ENCODE peak calls at places on chromosome 4, in five cellular contexts. L is GM13976, C is AG09309, V is GM13977, A is BJ. J is an unnamed sample.

GRCh38 chr4:13815231-13815630 is 187.7 kb upstream of the BOD1L1 start:
- DNase-seq in L (no peak), C (no peak), V (no peak), A (no peak), J (no peak)

GRCh38 chr4:58560736-58561135 is 1450.6 kb upstream of the IGFBP7 start:
- DNase-seq in L (no peak), C (no peak), V (no peak), A (no peak), J (no peak)

GRCh38 chr4:87092389-87093141 is 127.9 kb downstream of the KLHL8 start:
- DNase-seq in L (no peak), C (peak), V (no peak), A (no peak), J (peak)

GRCh38 chr4:26150948-26151347 is 169.9 kb upstream of the RBPJ start:
- DNase-seq in L (no peak), C (no peak), V (no peak), A (no peak), J (peak)

GRCh38 chr4:127203561-127204260 is 429.0 kb upstream of the INTU start:
- DNase-seq in L (no peak), C (peak), V (no peak), A (peak), J (peak)

GRCh38 chr4:153573881-153574807 is 108.0 kb downstream of the TMEM131L start:
- DNase-seq in L (peak), C (peak), V (peak), A (peak), J (peak)

GRCh38 chr4:110344165-110344564 is 131.8 kb upstream of the ENPEP start:
- DNase-seq in L (peak), C (no peak), V (peak), A (no peak), J (no peak)

GRCh38 chr4:7539659-7540058 is 104.9 kb upstream of the PSAPL1 start:
- DNase-seq in L (no peak), C (no peak), V (no peak), A (no peak), J (no peak)

GRCh38 chr4:48033825-48034413 is 17.3 kb downstream of the NIPAL1 start:
- DNase-seq in L (no peak), C (no peak), V (no peak), A (no peak), J (peak)

GRCh38 chr4:139835006-139835405 is 169.4 kb downstream of the MGST2 start:
- DNase-seq in L (no peak), C (no peak), V (no peak), A (no peak), J (no peak)

GRCh38 chr4:85700362-85700761 is 225.4 kb downstream of the ARHGAP24 start:
- DNase-seq in L (no peak), C (no peak), V (no peak), A (no peak), J (no peak)

GRCh38 chr4:1474126-1475090 is 68.2 kb upstream of the NKX1-1 start:
- DNase-seq in L (no peak), C (no peak), V (no peak), A (no peak), J (no peak)

GRCh38 chr4:41258783-41259182 is 2.1 kb downstream of the UCHL1 start:
- DNase-seq in L (no peak), C (peak), V (no peak), A (peak), J (peak)

GRCh38 chr4:11748169-11748872 is 319.6 kb upstream of the HS3ST1 start:
- DNase-seq in L (no peak), C (no peak), V (no peak), A (peak), J (peak)

GRCh38 chr4:37748546-37748945 is 62.4 kb upstream of the RELL1 start:
- DNase-seq in L (no peak), C (no peak), V (no peak), A (no peak), J (no peak)

GRCh38 chr4:59630235-59630634 is 1569.9 kb upstream of the ADGRL3 start:
- DNase-seq in L (no peak), C (no peak), V (no peak), A (no peak), J (no peak)

GRCh38 chr4:169098054-169098896 is 88.2 kb upstream of the CBR4 start:
- DNase-seq in L (peak), C (no peak), V (peak), A (no peak), J (peak)

GRCh38 chr4:83282049-83282535 is 2.5 kb downstream of the COQ2 start:
- DNase-seq in L (peak), C (no peak), V (peak), A (no peak), J (peak)

GRCh38 chr4:124785645-124786044 is 73.1 kb upstream of the ANKRD50 start:
- DNase-seq in L (no peak), C (no peak), V (no peak), A (no peak), J (no peak)
- TF ChIP-seq CTCF in L (no peak), C (no peak), V (no peak), A (no peak), J (peak)

GRCh38 chr4:73988096-73988495 is at the start of gene PPBP:
- DNase-seq in L (no peak), C (no peak), V (no peak), A (no peak), J (no peak)
- TF ChIP-seq CTCF in L (no peak), C (no peak), V (no peak), A (no peak), J (no peak)

DNA sequence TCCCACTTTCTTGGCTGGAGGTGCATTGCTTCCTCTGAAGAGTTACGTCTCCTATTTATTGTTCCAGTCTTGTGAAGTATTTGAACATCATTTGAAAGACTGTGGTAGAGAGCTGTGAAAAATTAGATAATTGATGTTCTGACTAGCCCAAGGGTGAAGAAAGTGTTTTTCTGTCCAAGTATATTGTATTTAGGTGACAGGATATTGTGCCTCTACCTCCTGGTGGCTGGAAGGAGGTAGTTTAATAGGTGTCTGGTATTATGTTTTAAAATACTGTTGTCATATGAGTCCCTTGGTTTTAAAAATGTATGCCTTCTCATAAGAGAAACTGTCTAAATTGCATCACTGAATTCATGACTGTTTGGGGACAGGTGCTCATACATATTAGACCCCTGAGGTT is 226.0 kb downstream of the SPRY1 start:
- DNase-seq in L (no peak), C (no peak), V (no peak), A (no peak), J (no peak)
- TF ChIP-seq CTCF in L (no peak), C (no peak), V (no peak), A (no peak), J (peak)

DNA sequence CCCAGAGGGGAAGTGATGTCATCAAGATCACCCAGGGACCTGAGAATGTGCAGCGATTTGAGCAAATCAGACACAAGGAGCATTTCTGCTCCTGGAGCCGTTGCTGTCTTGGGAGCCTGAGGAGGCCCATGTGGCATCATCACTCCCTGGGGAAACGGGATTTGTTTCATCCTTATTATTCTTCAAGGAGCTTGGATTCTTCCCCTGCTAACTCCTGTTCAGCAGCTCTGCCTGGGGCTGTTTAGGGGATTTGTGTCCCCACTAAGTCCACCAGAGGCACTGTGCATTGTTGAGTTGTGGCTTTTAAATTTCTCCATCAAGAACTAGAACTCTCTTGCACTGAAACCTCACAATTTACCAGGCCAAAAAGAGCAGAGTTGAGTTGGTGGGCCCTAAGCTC is 104.2 kb upstream of the MSX1 start:
- DNase-seq in L (no peak), C (no peak), V (no peak), A (no peak), J (no peak)
- TF ChIP-seq CTCF in L (no peak), C (no peak), V (no peak), A (no peak), J (peak)

DNA sequence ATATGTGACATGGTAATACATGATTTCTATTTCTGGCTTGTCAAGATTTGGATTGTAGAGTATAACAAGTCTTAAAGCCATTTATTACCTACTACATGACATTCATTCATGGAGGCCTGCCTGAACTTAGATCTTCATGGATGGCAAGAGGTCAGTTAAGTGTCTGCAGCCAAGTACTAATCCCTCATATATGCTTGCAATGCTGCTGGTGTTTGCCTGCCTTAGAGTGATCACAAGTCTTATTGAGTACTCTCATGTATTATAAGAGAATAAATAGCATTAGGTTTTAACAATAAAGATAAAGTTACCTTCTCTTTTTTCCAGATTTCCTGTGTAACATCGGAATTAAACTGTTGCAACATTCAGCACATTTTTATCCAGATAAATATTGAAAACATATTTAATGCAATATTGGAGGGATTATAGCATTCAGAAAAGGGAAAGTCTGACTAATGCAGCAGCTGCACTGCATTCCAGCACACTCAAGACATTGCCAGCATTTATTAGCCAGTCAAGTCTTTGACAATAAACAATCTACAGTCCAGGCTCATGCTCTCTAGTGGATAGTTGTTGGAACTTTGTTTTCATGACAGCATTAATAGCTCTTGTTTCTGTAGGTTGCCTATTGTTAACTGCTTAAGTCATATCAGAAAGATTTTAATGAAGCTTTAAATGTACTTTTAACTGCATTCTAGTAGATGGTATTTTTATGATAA is 737.1 kb downstream of the FAT4 start:
- DNase-seq in L (no peak), C (peak), V (no peak), A (peak), J (peak)
- TF ChIP-seq CTCF in L (no peak), C (no peak), V (no peak), A (peak), J (peak)

DNA sequence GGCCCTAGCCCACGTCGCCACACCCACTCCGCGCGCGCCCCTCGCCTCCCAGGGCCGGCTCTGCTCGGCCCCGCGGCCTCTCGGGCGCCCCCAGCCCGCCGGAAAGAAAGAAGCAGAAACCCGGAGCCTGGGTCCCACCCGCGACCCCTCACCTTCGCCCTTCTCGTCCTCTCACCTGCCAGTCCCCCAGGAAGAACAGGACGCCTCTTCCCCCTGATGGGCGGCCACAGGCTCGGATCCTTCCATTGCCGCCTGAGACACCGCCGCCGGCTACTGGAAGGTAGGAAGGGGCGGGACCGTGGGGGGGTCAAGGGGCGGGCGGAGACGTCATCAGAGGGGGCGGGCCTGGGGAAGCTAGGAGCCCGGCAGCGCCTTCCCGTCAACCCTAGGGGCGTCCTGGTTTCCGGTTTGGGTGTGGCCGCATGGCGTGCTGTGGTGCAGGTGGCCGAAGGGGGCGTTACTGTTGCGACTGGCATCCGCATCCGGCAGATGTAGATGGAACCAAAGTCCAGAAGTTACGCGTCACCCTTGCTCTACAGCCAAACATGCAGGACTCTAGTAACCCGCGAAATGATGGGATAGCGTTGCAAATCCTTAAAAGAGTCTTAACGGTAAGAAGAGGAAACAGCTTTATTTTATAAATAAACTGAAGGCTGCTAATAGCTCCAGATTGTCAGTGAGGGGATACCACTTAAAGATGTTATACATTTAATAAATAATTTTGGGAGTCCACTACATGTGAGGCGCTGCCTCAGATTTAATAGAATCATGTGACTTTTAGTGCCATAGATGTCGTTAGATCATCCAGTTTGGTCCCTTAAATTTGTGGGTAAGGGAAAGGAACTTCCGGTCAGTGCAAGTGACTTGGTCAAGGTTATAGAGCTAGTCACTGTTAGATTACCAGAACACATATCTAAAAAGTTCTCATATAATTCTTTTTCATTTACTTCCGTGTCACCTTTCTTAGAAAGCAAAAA is at the start of gene UBA6:
- DNase-seq in L (peak), C (peak), V (peak), A (peak), J (peak)
- TF ChIP-seq CTCF in L (peak), C (peak), V (peak), A (peak), J (peak)

GRCh38 chr4:32700838-32701237 is 1980.7 kb downstream of the PCDH7 start:
- DNase-seq in L (no peak), C (no peak), V (no peak), A (no peak), J (no peak)

GRCh38 chr4:32697281-32697814 is 1977.2 kb downstream of the PCDH7 start:
- DNase-seq in L (no peak), C (no peak), V (no peak), A (no peak), J (no peak)
- TF ChIP-seq CTCF in L (no peak), C (no peak), V (no peak), A (no peak), J (no peak)

J was measured in HFFc6.